ENCODE peak calls at places on chromosomes 3 and 15, in four cellular contexts. O, N, U and J are unnamed samples.
A peak's percentile ranks its signal among the peaks of the same experiment; 100 is the strongest.

GRCh38 chr3:138070006-138070405 is 45.4 kb downstream of the DZIP1L start:
- DNase-seq in O (no peak), N (no peak), U (no peak), J (no peak)

GRCh38 chr3:188272481-188273372 is 118.8 kb downstream of the LPP start:
- DNase-seq in O (no peak), N (no peak), U (no peak), J (no peak)

GRCh38 chr3:126528800-126529541 is 5.0 kb downstream of the CHST13 start:
- DNase-seq in O (peak; percentile 35), N (no peak), U (no peak), J (no peak)

GRCh38 chr15:78213425-78213750 is 21.0 kb downstream of the ACSBG1 start:
- DNase-seq in O (no peak), N (no peak), U (no peak), J (no peak)

GRCh38 chr3:149655826-149656599 is 1.8 kb downstream of the WWTR1 start:
- DNase-seq in O (no peak), N (no peak), U (no peak), J (no peak)

GRCh38 chr3:156472150-156472549 is 82.8 kb downstream of the SSR3 start:
- DNase-seq in O (no peak), N (no peak), U (no peak), J (no peak)

GRCh38 chr15:64596701-64597468 is 136.5 kb downstream of the ZNF609 start:
- DNase-seq in O (no peak), N (peak; percentile 26), U (no peak), J (peak; percentile 63)

GRCh38 chr15:69794643-69795461 is 302.9 kb downstream of the TLE3 start:
- DNase-seq in O (no peak), N (no peak), U (no peak), J (no peak)

GRCh38 chr3:64450396-64450956 is 225.2 kb upstream of the PRICKLE2 start:
- DNase-seq in O (no peak), N (no peak), U (no peak), J (no peak)

GRCh38 chr3:168250415-168250861 is 154.7 kb upstream of the GOLIM4 start:
- DNase-seq in O (peak; percentile 32), N (no peak), U (no peak), J (no peak)

GRCh38 chr3:21274000-21274671 is 476.9 kb downstream of the ZNF385D start:
- DNase-seq in O (no peak), N (no peak), U (no peak), J (no peak)

GRCh38 chr15:69377137-69377536 is 37.0 kb upstream of the KIF23 start:
- DNase-seq in O (no peak), N (no peak), U (no peak), J (no peak)

GRCh38 chr3:185728630-185729334 is 96.1 kb downstream of the IGF2BP2 start:
- DNase-seq in O (no peak), N (no peak), U (no peak), J (no peak)

GRCh38 chr15:97009036-97009555 is 678.6 kb downstream of the NR2F2 start:
- DNase-seq in O (no peak), N (no peak), U (no peak), J (no peak)

GRCh38 chr15:41332788-41333527 is at the start of gene NUSAP1:
- DNase-seq in O (no peak), N (peak; percentile 80), U (no peak), J (no peak)

GRCh38 chr15:63972801-63973200 is 73.5 kb downstream of the DAPK2 start:
- DNase-seq in O (no peak), N (no peak), U (no peak), J (no peak)

GRCh38 chr3:190362258-190362657 is 25.7 kb upstream of the CLDN16 start:
- DNase-seq in O (no peak), N (no peak), U (no peak), J (no peak)

GRCh38 chr15:80070840-80071239 is 11.4 kb downstream of the ZFAND6 start:
- DNase-seq in O (no peak), N (no peak), U (no peak), J (no peak)

GRCh38 chr3:134858516-134859035 is 63.5 kb downstream of the EPHB1 start:
- DNase-seq in O (no peak), N (no peak), U (no peak), J (no peak)

GRCh38 chr15:66733976-66734375 is 31.9 kb downstream of the SMAD6 start:
- DNase-seq in O (no peak), N (no peak), U (no peak), J (peak; percentile 30)

GRCh38 chr15:59399465-59400102 is 26.9 kb upstream of the MYO1E start:
- DNase-seq in O (no peak), N (peak; percentile 87), U (peak; percentile 87), J (no peak)

GRCh38 chr3:151168269-151169094 is 34.5 kb downstream of the GPR171 start:
- DNase-seq in O (peak; percentile 77), N (peak; percentile 66), U (peak; percentile 39), J (no peak)

GRCh38 chr3:112319516-112320276 is 13.3 kb upstream of the CD200 start:
- DNase-seq in O (no peak), N (no peak), U (no peak), J (no peak)